ENCODE peak calls at places on chromosomes 13 and 19, in seven cellular contexts. V, G, H, Q, P, T and D are unnamed samples.

GRCh38 chr19:7340959-7341837 is 7.5 kb upstream of the ARHGEF18 start:
- DNase-seq in V (peak; percentile 71), G (peak; percentile 98), H (peak; percentile 92), Q (peak; percentile 63), P (peak; percentile 94), T (peak; percentile 88), D (peak; percentile 93)

GRCh38 chr13:94128430-94128829 is 351.1 kb downstream of the DCT start:
- DNase-seq in V (no peak), G (no peak), H (no peak), Q (no peak), P (no peak), T (no peak), D (no peak)

GRCh38 chr13:27403252-27403678 is 21.2 kb upstream of the GTF3A start:
- DNase-seq in V (peak; percentile 11), G (no peak), H (no peak), Q (peak; percentile 44), P (peak; percentile 60), T (no peak), D (no peak)

GRCh38 chr13:73966331-73966730 is 167.9 kb downstream of the KLF12 start:
- DNase-seq in V (no peak), G (no peak), H (no peak), Q (no peak), P (no peak), T (no peak), D (no peak)

GRCh38 chr13:30429721-30430694 is 7.7 kb downstream of the UBE2L5 start:
- DNase-seq in V (peak; percentile 86), G (no peak), H (no peak), Q (peak; percentile 94), P (no peak), T (no peak), D (no peak)

GRCh38 chr13:76038920-76039716 is 403.0 kb downstream of the LMO7 start:
- DNase-seq in V (no peak), G (peak; percentile 73), H (no peak), Q (peak; percentile 5), P (peak; percentile 72), T (no peak), D (no peak)

GRCh38 chr19:30596268-30596667 is 224.1 kb downstream of the ZNF536 start:
- DNase-seq in V (no peak), G (no peak), H (no peak), Q (no peak), P (no peak), T (no peak), D (no peak)

GRCh38 chr19:17205237-17206140 is 9.7 kb upstream of the USE1 start:
- DNase-seq in V (peak; percentile 64), G (peak; percentile 92), H (peak; percentile 88), Q (peak; percentile 76), P (peak; percentile 90), T (peak; percentile 73), D (peak; percentile 36)

GRCh38 chr19:52464798-52465470 is 11.6 kb downstream of the ZNF578 start:
- DNase-seq in V (no peak), G (peak; percentile 86), H (no peak), Q (no peak), P (peak; percentile 94), T (peak; percentile 24), D (no peak)

GRCh38 chr19:3604227-3604986 is 2.3 kb downstream of the TBXA2R start:
- DNase-seq in V (no peak), G (no peak), H (peak; percentile 53), Q (no peak), P (no peak), T (no peak), D (no peak)

GRCh38 chr19:3601021-3601420 is 5.7 kb downstream of the TBXA2R start:
- DNase-seq in V (no peak), G (no peak), H (no peak), Q (no peak), P (no peak), T (no peak), D (no peak)

GRCh38 chr19:3595521-3596061 is 10.3 kb downstream of the GIPC3 start:
- DNase-seq in V (no peak), G (peak; percentile 31), H (no peak), Q (no peak), P (no peak), T (no peak), D (no peak)

GRCh38 chr19:3603121-3603841 is 3.4 kb downstream of the TBXA2R start:
- DNase-seq in V (no peak), G (no peak), H (peak; percentile 52), Q (no peak), P (no peak), T (no peak), D (no peak)

DNA sequence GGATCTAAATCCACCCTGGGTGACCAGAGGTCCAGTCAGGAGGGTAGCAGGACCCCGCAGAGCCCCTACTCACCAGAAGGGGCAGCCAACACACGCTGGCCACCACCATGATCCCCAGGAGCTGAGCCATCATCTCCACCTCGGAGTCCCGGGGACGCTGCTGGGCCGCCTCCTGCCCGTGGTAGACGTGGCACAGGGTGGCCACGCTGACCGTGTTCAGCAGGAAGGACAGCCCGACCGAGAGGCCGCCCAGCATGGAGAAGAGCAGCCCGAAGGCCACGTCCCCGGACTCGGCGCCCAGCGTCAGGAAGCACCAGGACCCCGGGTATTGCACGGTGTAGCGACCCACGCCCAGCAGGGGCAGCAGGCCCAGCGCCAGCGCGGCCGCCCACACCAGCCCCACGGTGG is 6.9 kb downstream of the TBXA2R start:
- DNase-seq in V (no peak), G (peak; percentile 81), H (no peak), Q (no peak), P (peak; percentile 78), T (no peak), D (no peak)
- TF ChIP-seq CTCF in V (no peak), G (peak; percentile 68), H (no peak), Q (no peak), P (peak; percentile 60), T (peak; percentile 9), D (peak; percentile 26)

DNA sequence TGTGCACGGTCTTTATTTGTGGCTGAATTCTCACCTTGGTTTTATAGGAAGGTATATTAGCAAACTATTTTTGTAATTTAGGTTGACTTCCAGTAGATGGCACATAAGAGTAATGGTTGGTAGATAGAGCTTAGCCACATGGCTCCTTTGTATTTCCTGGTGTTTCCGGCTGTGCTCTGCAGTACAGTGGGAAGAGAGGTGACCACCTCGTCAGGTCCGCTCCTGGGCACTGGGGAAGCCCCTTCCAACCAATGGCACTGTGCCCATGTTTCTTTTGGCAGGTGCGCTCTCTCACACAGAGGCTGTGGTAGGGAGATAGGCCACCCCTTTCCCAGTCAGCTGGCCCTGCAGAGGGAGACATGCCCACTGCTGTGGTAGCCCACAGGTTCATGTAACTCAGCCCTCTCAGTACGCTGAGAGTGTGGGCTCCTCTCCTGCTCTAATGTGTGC is 74.3 kb upstream of the ATP12A start:
- DNase-seq in V (peak; percentile 31), G (peak; percentile 72), H (no peak), Q (peak; percentile 71), P (peak; percentile 56), T (no peak), D (no peak)
- TF ChIP-seq CTCF in V (no peak), G (peak; percentile 69), H (peak; percentile 41), Q (peak; percentile 56), P (peak; percentile 32), T (no peak), D (peak; percentile 36)

DNA sequence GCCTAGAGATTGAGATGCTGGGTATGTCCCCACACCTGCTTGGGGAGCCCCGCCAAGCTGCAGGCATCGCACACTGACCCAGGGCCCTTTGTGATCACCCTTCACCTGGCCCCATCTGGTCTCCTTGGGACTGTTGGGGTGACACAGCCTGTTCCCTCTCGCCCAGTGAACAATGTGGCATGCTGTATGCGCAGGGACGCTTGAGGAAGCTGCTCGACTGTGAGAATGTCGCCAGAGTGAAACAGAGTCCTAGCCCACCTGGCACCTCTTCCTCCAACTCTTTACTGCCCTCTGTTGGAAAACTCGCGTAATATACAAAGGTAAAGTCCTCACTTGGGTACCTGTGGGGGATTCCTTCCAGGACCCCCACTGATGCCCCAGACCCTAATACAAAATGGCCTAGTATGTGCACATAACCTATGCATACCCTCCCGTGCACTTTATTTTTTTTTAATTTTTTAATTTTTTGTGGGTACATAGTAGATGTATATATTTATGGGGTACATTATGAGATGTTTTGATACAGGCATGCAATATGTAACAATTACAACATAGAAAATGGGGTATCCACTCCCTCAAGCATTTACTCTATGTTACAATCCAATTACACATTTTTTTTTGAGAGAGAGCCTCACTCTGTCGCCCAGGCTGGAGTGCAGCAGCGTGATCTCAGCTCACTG is 9.0 kb downstream of the BLOC1S3 start:
- DNase-seq in V (no peak), G (peak; percentile 81), H (no peak), Q (peak; percentile 35), P (peak; percentile 93), T (peak; percentile 43), D (no peak)
- TF ChIP-seq CTCF in V (peak; percentile 22), G (peak; percentile 87), H (peak; percentile 41), Q (peak; percentile 67), P (peak; percentile 76), T (peak; percentile 76), D (peak; percentile 70)

DNA sequence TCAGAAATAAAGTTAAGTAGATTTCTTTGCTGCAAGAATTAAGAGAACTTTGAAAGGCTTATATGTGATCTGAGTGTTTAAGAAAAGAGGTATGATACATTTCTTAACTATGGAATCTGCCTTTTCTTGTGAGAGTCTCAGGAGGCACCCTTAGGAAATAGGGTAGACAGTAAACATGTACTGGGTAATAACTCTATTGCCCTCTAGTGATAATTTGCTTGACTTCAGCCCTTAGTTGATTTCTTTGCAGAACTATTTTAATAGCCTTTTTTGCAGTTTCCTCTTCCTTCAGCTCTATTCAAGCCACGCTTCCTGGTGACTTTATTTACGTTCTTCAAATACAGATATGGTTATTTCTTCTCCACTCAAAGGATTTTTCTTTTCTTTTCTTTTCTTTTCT is 37.0 kb upstream of the CCNA1 start:
- DNase-seq in V (peak; percentile 81), G (no peak), H (no peak), Q (peak; percentile 58), P (peak; percentile 52), T (no peak), D (no peak)
- TF ChIP-seq CTCF in V (peak; percentile 63), G (peak; percentile 62), H (peak; percentile 28), Q (peak; percentile 45), P (peak; percentile 52), T (no peak), D (peak; percentile 29)

GRCh38 chr13:99446242-99446641 is 55.0 kb upstream of the TM9SF2 start:
- DNase-seq in V (no peak), G (peak; percentile 84), H (no peak), Q (no peak), P (peak; percentile 79), T (peak; percentile 57), D (no peak)
- TF ChIP-seq CTCF in V (no peak), G (peak; percentile 70), H (no peak), Q (no peak), P (peak; percentile 67), T (no peak), D (peak; percentile 42)